ENCODE peak calls at places on chromosome 12, in four cellular contexts. Y is right cardiac atrium, W is ELR, G is uterus. C is an unnamed sample.

GRCh38 chr12:131390408-131391100 is 320.3 kb upstream of the SFSWAP start:
- DNase-seq in Y (no peak), W (no peak), G (no peak), C (no peak)

GRCh38 chr12:124147579-124147978 is 147.3 kb upstream of the RFLNA start:
- DNase-seq in Y (no peak), W (no peak), G (no peak), C (no peak)

GRCh38 chr12:50017047-50017446 is 8.2 kb downstream of the RACGAP1 start:
- DNase-seq in Y (peak), W (peak), G (peak), C (peak)

GRCh38 chr12:64181504-64182291 is 40.4 kb downstream of the KICS2 start:
- DNase-seq in Y (peak), W (peak), G (peak), C (peak)

GRCh38 chr12:57342207-57342691 is 88.6 kb downstream of the R3HDM2 start:
- DNase-seq in Y (no peak), W (no peak), G (no peak), C (peak)

GRCh38 chr12:70733385-70733784 is 96.2 kb upstream of the PTPRB start:
- DNase-seq in Y (no peak), W (peak), G (no peak), C (no peak)

GRCh38 chr12:93054021-93054420 is 124.9 kb upstream of the EEA1 start:
- DNase-seq in Y (no peak), W (no peak), G (no peak), C (no peak)

GRCh38 chr12:99600388-99600787 is 47.2 kb upstream of the GARIN6 start:
- DNase-seq in Y (no peak), W (no peak), G (no peak), C (no peak)

GRCh38 chr12:40312982-40313576 is 88.3 kb downstream of the LRRK2 start:
- DNase-seq in Y (no peak), W (peak), G (no peak), C (no peak)

GRCh38 chr12:98418357-98419075 is 96.9 kb upstream of the TMPO start:
- DNase-seq in Y (peak), W (peak), G (peak), C (peak)

GRCh38 chr12:56267443-56268071 is 815 bp downstream of the COQ10A start:
- DNase-seq in Y (no peak), W (no peak), G (no peak), C (no peak)

GRCh38 chr12:57896139-57896436 is 45.3 kb upstream of the ATP23 start:
- DNase-seq in Y (no peak), W (peak), G (peak), C (no peak)

GRCh38 chr12:126353604-126354003 is 1288.4 kb downstream of the AACS start:
- DNase-seq in Y (no peak), W (no peak), G (no peak), C (no peak)

GRCh38 chr12:102643871-102644551 is 163.6 kb upstream of the IGF1 start:
- DNase-seq in Y (no peak), W (no peak), G (no peak), C (no peak)

GRCh38 chr12:22765731-22766130 is 140.8 kb downstream of the ETNK1 start:
- DNase-seq in Y (no peak), W (no peak), G (no peak), C (no peak)

GRCh38 chr12:48489012-48489411 is 6.7 kb downstream of the C12orf54 start:
- DNase-seq in Y (no peak), W (peak), G (no peak), C (no peak)

GRCh38 chr12:5433081-5433839 is 1.4 kb downstream of the NTF3 start:
- DNase-seq in Y (no peak), W (peak), G (no peak), C (no peak)

GRCh38 chr12:132284071-132284492 is 45.3 kb downstream of the GALNT9 start:
- DNase-seq in Y (no peak), W (peak), G (no peak), C (no peak)

GRCh38 chr12:57049890-57050289 is at the start of gene MYO1A:
- DNase-seq in Y (no peak), W (peak), G (no peak), C (no peak)